ENCODE peak calls at places on chromosomes 16 and 17, in nine cellular contexts. One of them, this sample, is unnamed.

GRCh38 chr16:89004209-89004831 is 27.3 kb upstream of the CBFA2T3 start:
- DNase-seq in RWPE1: no peak
- DNase-seq in DMS79 treated with DMSO at 0.1 percent for 48 hours: no peak
- DNase-seq in MCF 10A: no peak
- DNase-seq in Right ventricle myocardium superior: peak
- DNase-seq in RCC 7860: no peak
- DNase-seq in HTR-8/SVneo: no peak
- DNase-seq in iris pigment epithelial cell: no peak
- DNase-seq in stimulated activated CD8-positive, alpha-beta memory T cell treated with anti-CD3 and anti-CD28 coated beads, Interleukin-4, amount 100 ng/mL, for 1 hour: no peak
- DNase-seq in this sample: no peak

GRCh38 chr16:14077918-14078317 is 6.8 kb downstream of the MRTFB start:
- DNase-seq in HTR-8/SVneo: no peak
- DNase-seq in iris pigment epithelial cell: no peak
- DNase-seq in MCF 10A: no peak
- DNase-seq in Right ventricle myocardium superior: no peak
- DNase-seq in RCC 7860: no peak
- DNase-seq in RWPE1: no peak
- DNase-seq in stimulated activated CD8-positive, alpha-beta memory T cell treated with anti-CD3 and anti-CD28 coated beads, Interleukin-4, amount 100 ng/mL, for 1 hour: no peak
- DNase-seq in DMS79 treated with DMSO at 0.1 percent for 48 hours: no peak
- DNase-seq in this sample: no peak

GRCh38 chr16:69182730-69183416 is 4.1 kb upstream of the SNTB2 start:
- DNase-seq in MCF 10A: no peak
- DNase-seq in iris pigment epithelial cell: no peak
- DNase-seq in RWPE1: no peak
- DNase-seq in Right ventricle myocardium superior: no peak
- DNase-seq in DMS79 treated with DMSO at 0.1 percent for 48 hours: peak
- DNase-seq in stimulated activated CD8-positive, alpha-beta memory T cell treated with anti-CD3 and anti-CD28 coated beads, Interleukin-4, amount 100 ng/mL, for 1 hour: no peak
- DNase-seq in HTR-8/SVneo: no peak
- DNase-seq in RCC 7860: no peak
- DNase-seq in this sample: peak

GRCh38 chr17:50944054-50944901 is 78.1 kb upstream of the TOB1 start:
- DNase-seq in RCC 7860: peak
- DNase-seq in Right ventricle myocardium superior: peak
- DNase-seq in DMS79 treated with DMSO at 0.1 percent for 48 hours: peak
- DNase-seq in RWPE1: peak
- DNase-seq in MCF 10A: no peak
- DNase-seq in stimulated activated CD8-positive, alpha-beta memory T cell treated with anti-CD3 and anti-CD28 coated beads, Interleukin-4, amount 100 ng/mL, for 1 hour: peak
- DNase-seq in iris pigment epithelial cell: peak
- DNase-seq in HTR-8/SVneo: peak
- DNase-seq in this sample: peak

GRCh38 chr16:4264546-4264945 is 8.3 kb downstream of the TFAP4 start:
- DNase-seq in RCC 7860: no peak
- DNase-seq in HTR-8/SVneo: no peak
- DNase-seq in DMS79 treated with DMSO at 0.1 percent for 48 hours: no peak
- DNase-seq in iris pigment epithelial cell: no peak
- DNase-seq in stimulated activated CD8-positive, alpha-beta memory T cell treated with anti-CD3 and anti-CD28 coated beads, Interleukin-4, amount 100 ng/mL, for 1 hour: no peak
- DNase-seq in MCF 10A: no peak
- DNase-seq in Right ventricle myocardium superior: no peak
- DNase-seq in RWPE1: no peak
- DNase-seq in this sample: no peak

GRCh38 chr16:82460761-82461160 is 166.0 kb upstream of the CDH13 start:
- DNase-seq in stimulated activated CD8-positive, alpha-beta memory T cell treated with anti-CD3 and anti-CD28 coated beads, Interleukin-4, amount 100 ng/mL, for 1 hour: no peak
- DNase-seq in DMS79 treated with DMSO at 0.1 percent for 48 hours: no peak
- DNase-seq in RCC 7860: no peak
- DNase-seq in HTR-8/SVneo: no peak
- DNase-seq in RWPE1: no peak
- DNase-seq in MCF 10A: no peak
- DNase-seq in iris pigment epithelial cell: no peak
- DNase-seq in Right ventricle myocardium superior: no peak
- DNase-seq in this sample: no peak

GRCh38 chr17:69710926-69711325 is 296.4 kb downstream of the MAP2K6 start:
- DNase-seq in iris pigment epithelial cell: no peak
- DNase-seq in RWPE1: no peak
- DNase-seq in stimulated activated CD8-positive, alpha-beta memory T cell treated with anti-CD3 and anti-CD28 coated beads, Interleukin-4, amount 100 ng/mL, for 1 hour: no peak
- DNase-seq in DMS79 treated with DMSO at 0.1 percent for 48 hours: no peak
- DNase-seq in RCC 7860: no peak
- DNase-seq in MCF 10A: no peak
- DNase-seq in HTR-8/SVneo: no peak
- DNase-seq in Right ventricle myocardium superior: no peak
- DNase-seq in this sample: no peak

GRCh38 chr17:15350777-15351486 is 9.5 kb upstream of the TEKT3 start:
- DNase-seq in HTR-8/SVneo: no peak
- DNase-seq in Right ventricle myocardium superior: no peak
- DNase-seq in stimulated activated CD8-positive, alpha-beta memory T cell treated with anti-CD3 and anti-CD28 coated beads, Interleukin-4, amount 100 ng/mL, for 1 hour: no peak
- DNase-seq in DMS79 treated with DMSO at 0.1 percent for 48 hours: no peak
- DNase-seq in RCC 7860: no peak
- DNase-seq in RWPE1: no peak
- DNase-seq in MCF 10A: no peak
- DNase-seq in iris pigment epithelial cell: no peak
- DNase-seq in this sample: no peak

GRCh38 chr16:48024042-48024441 is 131.8 kb downstream of the ABCC12 start:
- DNase-seq in stimulated activated CD8-positive, alpha-beta memory T cell treated with anti-CD3 and anti-CD28 coated beads, Interleukin-4, amount 100 ng/mL, for 1 hour: no peak
- DNase-seq in HTR-8/SVneo: no peak
- DNase-seq in RWPE1: no peak
- DNase-seq in Right ventricle myocardium superior: no peak
- DNase-seq in DMS79 treated with DMSO at 0.1 percent for 48 hours: no peak
- DNase-seq in iris pigment epithelial cell: no peak
- DNase-seq in RCC 7860: no peak
- DNase-seq in MCF 10A: no peak
- DNase-seq in this sample: no peak

GRCh38 chr17:1737531-1738291 is 5.0 kb upstream of the SERPINF2 start:
- DNase-seq in Right ventricle myocardium superior: no peak
- DNase-seq in stimulated activated CD8-positive, alpha-beta memory T cell treated with anti-CD3 and anti-CD28 coated beads, Interleukin-4, amount 100 ng/mL, for 1 hour: no peak
- DNase-seq in RCC 7860: no peak
- DNase-seq in HTR-8/SVneo: no peak
- DNase-seq in RWPE1: no peak
- DNase-seq in MCF 10A: no peak
- DNase-seq in DMS79 treated with DMSO at 0.1 percent for 48 hours: no peak
- DNase-seq in iris pigment epithelial cell: no peak
- DNase-seq in this sample: no peak